ENCODE peak calls at places on chromosomes 3 and 15, in seven cellular contexts. One of them, this sample, is unnamed.

GRCh38 chr3:52299815-52300611 is 12.4 kb downstream of the GLYCTK start:
- DNase-seq in K562: peak; percentile 83
- DNase-seq in H1: no peak
- DNase-seq in HepG2: peak; percentile 65
- DNase-seq in HCT116: no peak
- DNase-seq in SK-N-SH: peak; percentile 76
- DNase-seq in GM12878: no peak
- DNase-seq in this sample: no peak

GRCh38 chr3:30693470-30694120 is 87.2 kb downstream of the TGFBR2 start:
- DNase-seq in H1: no peak
- DNase-seq in GM12878: peak; percentile 16
- DNase-seq in K562: peak; percentile 19
- DNase-seq in HCT116: peak; percentile 40
- DNase-seq in SK-N-SH: peak; percentile 55
- DNase-seq in HepG2: peak; percentile 62
- DNase-seq in this sample: peak; percentile 60

GRCh38 chr15:60865507-60865906 is 363.6 kb downstream of the RORA start:
- DNase-seq in HCT116: no peak
- DNase-seq in GM12878: no peak
- DNase-seq in HepG2: no peak
- DNase-seq in SK-N-SH: no peak
- DNase-seq in K562: no peak
- DNase-seq in H1: no peak
- DNase-seq in this sample: no peak

GRCh38 chr3:184786271-184787010 is 25.5 kb upstream of the VPS8 start:
- DNase-seq in HepG2: no peak
- DNase-seq in SK-N-SH: peak; percentile 25
- DNase-seq in K562: no peak
- DNase-seq in H1: no peak
- DNase-seq in HCT116: no peak
- DNase-seq in GM12878: no peak
- DNase-seq in this sample: no peak

GRCh38 chr3:82791241-82791640 is 1029.8 kb upstream of the GBE1 start:
- DNase-seq in HepG2: no peak
- DNase-seq in H1: no peak
- DNase-seq in HCT116: no peak
- DNase-seq in SK-N-SH: no peak
- DNase-seq in K562: no peak
- DNase-seq in GM12878: no peak
- DNase-seq in this sample: no peak

GRCh38 chr3:72152551-72153476 is 367.9 kb upstream of the PROK2 start:
- DNase-seq in H1: no peak
- DNase-seq in GM12878: no peak
- DNase-seq in HCT116: peak; percentile 21
- DNase-seq in HepG2: peak; percentile 39
- DNase-seq in K562: peak; percentile 48
- DNase-seq in SK-N-SH: peak; percentile 73
- DNase-seq in this sample: no peak

GRCh38 chr3:59913645-59914044 is 863.8 kb upstream of the CFAP20DC start:
- DNase-seq in HepG2: no peak
- DNase-seq in K562: no peak
- DNase-seq in H1: no peak
- DNase-seq in SK-N-SH: no peak
- DNase-seq in GM12878: no peak
- DNase-seq in HCT116: no peak
- DNase-seq in this sample: no peak

GRCh38 chr3:122941233-122942206 is 86.0 kb downstream of the SEMA5B start:
- DNase-seq in H1: no peak
- DNase-seq in HCT116: no peak
- DNase-seq in SK-N-SH: no peak
- DNase-seq in HepG2: no peak
- DNase-seq in GM12878: no peak
- DNase-seq in K562: no peak
- DNase-seq in this sample: no peak

GRCh38 chr3:195247863-195248189 is 23.1 kb downstream of the XXYLT1 start:
- DNase-seq in SK-N-SH: no peak
- DNase-seq in H1: no peak
- DNase-seq in HCT116: no peak
- DNase-seq in HepG2: no peak
- DNase-seq in K562: no peak
- DNase-seq in GM12878: no peak
- DNase-seq in this sample: no peak

GRCh38 chr15:57861039-57861638 is 154.6 kb downstream of the POLR2M start:
- DNase-seq in HCT116: peak; percentile 60
- DNase-seq in H1: no peak
- DNase-seq in HepG2: peak; percentile 50
- DNase-seq in SK-N-SH: peak; percentile 24
- DNase-seq in GM12878: peak; percentile 8
- DNase-seq in K562: peak; percentile 46
- DNase-seq in this sample: peak; percentile 57

GRCh38 chr3:184691397-184692131 is 20.3 kb downstream of the MAGEF1 start:
- DNase-seq in H1: no peak
- DNase-seq in HepG2: no peak
- DNase-seq in GM12878: no peak
- DNase-seq in K562: no peak
- DNase-seq in SK-N-SH: peak; percentile 57
- DNase-seq in HCT116: no peak
- DNase-seq in this sample: no peak

GRCh38 chr3:158802399-158803023 is 657 bp downstream of the MFSD1 start:
- DNase-seq in GM12878: no peak
- DNase-seq in H1: no peak
- DNase-seq in K562: no peak
- DNase-seq in SK-N-SH: no peak
- DNase-seq in HepG2: no peak
- DNase-seq in HCT116: no peak
- DNase-seq in this sample: no peak

GRCh38 chr3:97981886-97982285 is 9.7 kb upstream of the RIOX2 start:
- DNase-seq in SK-N-SH: no peak
- DNase-seq in H1: no peak
- DNase-seq in HepG2: no peak
- DNase-seq in HCT116: no peak
- DNase-seq in GM12878: no peak
- DNase-seq in K562: no peak
- DNase-seq in this sample: no peak

GRCh38 chr3:71694358-71694999 is 30.7 kb downstream of the EIF4E3 start:
- DNase-seq in HCT116: no peak
- DNase-seq in HepG2: no peak
- DNase-seq in K562: no peak
- DNase-seq in SK-N-SH: no peak
- DNase-seq in GM12878: no peak
- DNase-seq in H1: no peak
- DNase-seq in this sample: no peak

GRCh38 chr3:30689202-30689641 is 82.8 kb downstream of the TGFBR2 start:
- DNase-seq in K562: no peak
- DNase-seq in HCT116: peak; percentile 79
- DNase-seq in HepG2: no peak
- DNase-seq in GM12878: no peak
- DNase-seq in H1: no peak
- DNase-seq in SK-N-SH: peak; percentile 71
- DNase-seq in this sample: no peak

GRCh38 chr3:151789853-151790463 is 24.0 kb upstream of the AADAC start:
- DNase-seq in K562: no peak
- DNase-seq in HepG2: peak; percentile 4
- DNase-seq in SK-N-SH: no peak
- DNase-seq in GM12878: no peak
- DNase-seq in HCT116: no peak
- DNase-seq in H1: no peak
- DNase-seq in this sample: no peak

GRCh38 chr3:150083653-150084037 is 113.0 kb upstream of the PFN2 start:
- DNase-seq in K562: no peak
- DNase-seq in HCT116: no peak
- DNase-seq in HepG2: no peak
- DNase-seq in GM12878: no peak
- DNase-seq in H1: no peak
- DNase-seq in SK-N-SH: peak; percentile 32
- DNase-seq in this sample: no peak

GRCh38 chr15:97446138-97446537 is 514.4 kb upstream of the ARRDC4 start:
- DNase-seq in GM12878: no peak
- DNase-seq in HepG2: no peak
- DNase-seq in SK-N-SH: no peak
- DNase-seq in K562: no peak
- DNase-seq in H1: no peak
- DNase-seq in HCT116: no peak
- DNase-seq in this sample: no peak

GRCh38 chr3:182631183-182632076 is 161.9 kb upstream of the ATP11B start:
- DNase-seq in SK-N-SH: no peak
- DNase-seq in GM12878: no peak
- DNase-seq in HCT116: no peak
- DNase-seq in H1: no peak
- DNase-seq in HepG2: no peak
- DNase-seq in K562: no peak
- DNase-seq in this sample: no peak

GRCh38 chr15:88908123-88908522 is 5.1 kb downstream of the MFGE8 start:
- DNase-seq in SK-N-SH: no peak
- DNase-seq in HepG2: no peak
- DNase-seq in HCT116: no peak
- DNase-seq in K562: no peak
- DNase-seq in GM12878: no peak
- DNase-seq in H1: no peak
- DNase-seq in this sample: no peak

GRCh38 chr3:186241910-186242821 is 119.9 kb downstream of the DGKG start:
- DNase-seq in SK-N-SH: peak; percentile 47
- DNase-seq in H1: peak; percentile 64
- DNase-seq in HepG2: peak; percentile 92
- DNase-seq in HCT116: peak; percentile 80
- DNase-seq in K562: peak; percentile 74
- DNase-seq in GM12878: no peak
- DNase-seq in this sample: peak; percentile 64

DNA sequence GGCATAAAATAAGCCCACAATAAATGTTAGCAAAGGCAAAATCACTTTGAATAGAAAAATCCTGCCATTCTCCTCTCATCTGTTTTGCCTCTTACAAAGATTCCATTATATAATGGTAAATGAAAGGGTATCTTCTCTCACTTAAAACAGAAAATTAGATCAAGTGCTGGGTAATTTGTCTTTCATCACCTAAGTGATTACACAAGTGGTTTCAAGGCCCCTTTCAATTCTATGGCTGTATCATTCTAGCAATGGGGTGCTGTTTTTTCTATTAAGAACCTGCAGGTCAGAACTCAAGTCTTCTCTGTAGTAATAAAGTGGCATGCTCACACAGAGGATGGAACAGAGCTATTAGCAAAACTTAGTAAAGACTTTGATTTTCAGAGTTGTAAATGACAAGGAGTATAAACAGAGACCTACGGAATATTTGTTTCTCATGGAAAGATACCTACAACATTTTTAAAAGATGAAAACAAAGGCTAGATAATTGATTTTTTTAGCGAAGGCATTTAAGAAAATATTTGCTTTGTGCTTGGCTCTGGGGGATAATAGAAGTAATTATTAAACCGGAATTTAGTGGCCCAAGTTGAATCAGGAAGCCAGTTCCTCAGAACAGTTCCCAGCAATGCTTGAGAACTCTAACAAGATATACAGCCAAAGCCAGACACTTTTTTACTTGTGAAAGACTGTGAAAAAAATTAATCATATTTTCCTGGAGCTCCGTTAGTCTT is 137.4 kb downstream of the CMSS1 start:
- DNase-seq in SK-N-SH: no peak
- DNase-seq in H1: no peak
- DNase-seq in HCT116: no peak
- DNase-seq in K562: no peak
- DNase-seq in GM12878: no peak
- DNase-seq in HepG2: peak; percentile 61
- DNase-seq in this sample: no peak
- TF ChIP-seq YY1 in SK-N-SH: no peak
- TF ChIP-seq YY1 in H1: no peak
- TF ChIP-seq YY1 in HCT116: no peak
- TF ChIP-seq YY1 in K562: no peak
- TF ChIP-seq YY1 in GM12878: no peak
- TF ChIP-seq YY1 in HepG2: no peak
- TF ChIP-seq YY1 in this sample: no peak

DNA sequence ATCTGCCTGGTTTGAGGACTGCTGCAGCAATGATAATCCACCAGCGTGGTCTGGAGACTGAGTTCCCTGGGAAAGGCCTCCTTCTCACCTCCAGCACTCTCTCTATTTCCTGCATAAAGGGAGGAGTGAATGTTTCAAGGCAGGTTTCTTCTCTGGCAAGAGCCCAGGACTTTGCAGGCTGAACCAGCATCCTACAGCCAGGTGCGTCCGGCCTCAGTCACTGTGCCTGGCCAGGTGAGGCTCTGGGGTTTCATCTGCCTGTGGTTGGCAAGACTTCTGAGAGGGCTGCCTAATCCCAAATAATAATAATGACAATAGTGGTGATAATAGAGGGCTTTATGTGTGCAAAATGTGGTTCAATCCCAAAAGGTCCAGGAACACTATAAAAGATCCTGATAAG is 269.0 kb upstream of the TBC1D5 start:
- DNase-seq in K562: no peak
- DNase-seq in SK-N-SH: no peak
- DNase-seq in GM12878: no peak
- DNase-seq in H1: no peak
- DNase-seq in HepG2: no peak
- DNase-seq in HCT116: no peak
- DNase-seq in this sample: no peak
- TF ChIP-seq YY1 in K562: no peak
- TF ChIP-seq YY1 in SK-N-SH: no peak
- TF ChIP-seq YY1 in GM12878: no peak
- TF ChIP-seq YY1 in H1: no peak
- TF ChIP-seq YY1 in HepG2: no peak
- TF ChIP-seq YY1 in HCT116: no peak
- TF ChIP-seq YY1 in this sample: no peak

DNA sequence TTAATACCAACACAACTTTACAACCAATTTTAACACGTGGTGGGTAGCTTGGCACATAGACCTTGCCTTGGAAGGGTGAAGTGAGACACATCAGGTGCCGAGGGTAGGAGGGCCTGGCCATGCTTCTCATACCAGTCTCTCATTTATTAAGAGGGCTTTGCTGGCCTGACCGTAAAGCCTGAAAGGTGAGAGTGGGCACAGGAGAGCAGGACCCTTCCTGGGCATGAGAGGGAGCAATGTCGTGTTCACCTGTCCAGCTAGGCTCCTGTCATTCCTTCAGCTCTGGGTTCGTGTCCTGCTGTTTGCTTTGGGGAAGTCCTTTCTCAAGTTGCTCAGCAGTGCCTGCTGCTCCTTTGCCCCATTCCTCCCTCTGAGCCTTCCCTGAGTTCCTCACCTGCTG is 294.4 kb downstream of the EPHB1 start:
- DNase-seq in SK-N-SH: no peak
- DNase-seq in GM12878: no peak
- DNase-seq in HCT116: no peak
- DNase-seq in HepG2: no peak
- DNase-seq in K562: no peak
- DNase-seq in H1: no peak
- DNase-seq in this sample: no peak
- TF ChIP-seq YY1 in SK-N-SH: no peak
- TF ChIP-seq YY1 in GM12878: no peak
- TF ChIP-seq YY1 in HCT116: no peak
- TF ChIP-seq YY1 in HepG2: no peak
- TF ChIP-seq YY1 in K562: no peak
- TF ChIP-seq YY1 in H1: no peak
- TF ChIP-seq YY1 in this sample: no peak

DNA sequence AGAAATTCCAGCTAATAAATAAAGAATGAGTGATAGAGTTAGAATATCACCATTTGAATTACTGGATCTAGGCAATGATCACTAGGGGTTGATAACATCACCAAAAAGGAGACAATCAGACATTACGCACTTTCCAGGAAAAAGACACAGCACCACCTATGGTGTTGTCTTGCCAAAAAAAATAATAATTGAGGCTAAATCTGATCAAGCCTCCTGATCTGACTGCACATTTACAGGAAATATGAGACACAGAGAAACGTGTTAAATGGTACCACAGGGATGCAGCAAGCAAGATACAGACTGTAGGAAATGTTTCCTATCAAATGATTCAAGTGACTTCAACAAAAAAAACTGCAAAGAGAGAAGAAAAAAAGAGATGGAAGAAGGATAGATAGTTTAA is 92.7 kb downstream of the EOMES start:
- DNase-seq in HCT116: no peak
- DNase-seq in H1: no peak
- DNase-seq in HepG2: no peak
- DNase-seq in SK-N-SH: peak; percentile 32
- DNase-seq in GM12878: no peak
- DNase-seq in K562: no peak
- DNase-seq in this sample: no peak
- TF ChIP-seq YY1 in HCT116: no peak
- TF ChIP-seq YY1 in H1: no peak
- TF ChIP-seq YY1 in HepG2: no peak
- TF ChIP-seq YY1 in SK-N-SH: no peak
- TF ChIP-seq YY1 in GM12878: no peak
- TF ChIP-seq YY1 in K562: no peak
- TF ChIP-seq YY1 in this sample: no peak

This sample was measured in NT2/D1.